ENCODE peak calls at places on chromosome 20, in four cellular contexts. K is tibial nerve, M is K562, G is esophagus muscularis mucosa. Z is an unnamed sample.
A peak's percentile ranks its signal among the peaks of the same experiment; 100 is the strongest.

GRCh38 chr20:60630609-60631008 is 621.5 kb upstream of the CDH4 start:
- DNase-seq in K (no peak), M (no peak), G (no peak), Z (no peak)

GRCh38 chr20:25319241-25320034 is 71.2 kb downstream of the ABHD12 start:
- DNase-seq in K (no peak), M (no peak), G (no peak), Z (no peak)

GRCh38 chr20:22653641-22654040 is 69.3 kb upstream of the FOXA2 start:
- DNase-seq in K (no peak), M (no peak), G (no peak), Z (no peak)

GRCh38 chr20:25058797-25059486 is 1.0 kb upstream of the ACSS1 start:
- DNase-seq in K (no peak), M (no peak), G (no peak), Z (peak; percentile 39)

GRCh38 chr20:61297981-61298380 is 45.9 kb downstream of the CDH4 start:
- DNase-seq in K (no peak), M (no peak), G (no peak), Z (no peak)

GRCh38 chr20:38973546-38974120 is 11.5 kb downstream of the DHX35 start:
- DNase-seq in K (no peak), M (no peak), G (no peak), Z (no peak)

GRCh38 chr20:46357030-46357514 is 48.8 kb upstream of the CDH22 start:
- DNase-seq in K (no peak), M (no peak), G (no peak), Z (no peak)

GRCh38 chr20:11231742-11232141 is 557.9 kb upstream of the JAG1 start:
- DNase-seq in K (no peak), M (no peak), G (no peak), Z (no peak)

GRCh38 chr20:42978184-42978974 is 211.3 kb downstream of the PTPRT start:
- DNase-seq in K (no peak), M (no peak), G (peak; percentile 47), Z (no peak)

GRCh38 chr20:36792422-36792821 is 18.9 kb upstream of the DSN1 start:
- DNase-seq in K (no peak), M (no peak), G (no peak), Z (no peak)

GRCh38 chr20:5393218-5393870 is 76.6 kb upstream of the PROKR2 start:
- DNase-seq in K (no peak), M (no peak), G (no peak), Z (no peak)

GRCh38 chr20:54645445-54646155 is 170.2 kb downstream of the DOK5 start:
- DNase-seq in K (no peak), M (no peak), G (no peak), Z (no peak)

GRCh38 chr20:6863355-6863754 is 95.9 kb downstream of the BMP2 start:
- DNase-seq in K (no peak), M (no peak), G (no peak), Z (no peak)

GRCh38 chr20:49187330-49188100 is 619 bp downstream of the STAU1 start:
- DNase-seq in K (peak; percentile 6), M (no peak), G (no peak), Z (peak; percentile 23)

GRCh38 chr20:45545754-45546453 is 1.3 kb downstream of the EPPIN start:
- DNase-seq in K (no peak), M (peak; percentile 28), G (peak; percentile 55), Z (no peak)

GRCh38 chr20:38581013-38581412 is at the start of gene ADIG:
- DNase-seq in K (no peak), M (no peak), G (no peak), Z (no peak)

GRCh38 chr20:60882776-60883303 is 369.2 kb upstream of the CDH4 start:
- DNase-seq in K (no peak), M (no peak), G (no peak), Z (no peak)

GRCh38 chr20:59064214-59064722 is 21.7 kb upstream of the PRELID3B start:
- DNase-seq in K (no peak), M (no peak), G (no peak), Z (no peak)

GRCh38 chr20:57528148-57528547 is 3.2 kb upstream of the CTCFL start:
- DNase-seq in K (no peak), M (no peak), G (no peak), Z (no peak)

GRCh38 chr20:47205577-47206123 is 150.8 kb downstream of the ZMYND8 start:
- DNase-seq in K (peak; percentile 39), M (peak; percentile 66), G (no peak), Z (peak; percentile 38)

GRCh38 chr20:46344488-46345162 is 36.3 kb upstream of the CDH22 start:
- DNase-seq in K (no peak), M (no peak), G (no peak), Z (no peak)

GRCh38 chr20:4925842-4926530 is 75.3 kb downstream of the SLC23A2 start:
- DNase-seq in K (peak; percentile 51), M (no peak), G (no peak), Z (peak; percentile 56)

GRCh38 chr20:38842017-38842416 is 36.5 kb downstream of the PPP1R16B start:
- DNase-seq in K (no peak), M (no peak), G (no peak), Z (no peak)

GRCh38 chr20:46487628-46488027 is 25.7 kb downstream of the ZNF334 start:
- DNase-seq in K (no peak), M (no peak), G (no peak), Z (no peak)

GRCh38 chr20:48986899-48987298 is 59.2 kb upstream of the CSE1L start:
- DNase-seq in K (no peak), M (no peak), G (no peak), Z (no peak)

GRCh38 chr20:4951299-4951698 is 50.0 kb downstream of the SLC23A2 start:
- DNase-seq in K (peak; percentile 24), M (no peak), G (no peak), Z (no peak)

GRCh38 chr20:57106030-57106682 is 160.3 kb downstream of the BMP7 start:
- DNase-seq in K (no peak), M (peak; percentile 85), G (no peak), Z (no peak)

GRCh38 chr20:38198238-38198861 is 33.3 kb upstream of the TGM2 start:
- DNase-seq in K (no peak), M (peak; percentile 31), G (no peak), Z (no peak)

GRCh38 chr20:3380228-3381070 is 27.0 kb downstream of the DNAAF9 start:
- DNase-seq in K (no peak), M (no peak), G (no peak), Z (no peak)

GRCh38 chr20:64212750-64213149 is 42.8 kb upstream of the PCMTD2 start:
- DNase-seq in K (peak; percentile 47), M (no peak), G (peak; percentile 93), Z (no peak)

GRCh38 chr20:63946986-63947637 is 9.1 kb downstream of the UCKL1 start:
- DNase-seq in K (no peak), M (no peak), G (no peak), Z (no peak)

GRCh38 chr20:6045566-6045965 is 8.3 kb downstream of the LRRN4 start:
- DNase-seq in K (no peak), M (no peak), G (no peak), Z (no peak)

GRCh38 chr20:44050925-44051660 is 135.9 kb downstream of the JPH2 start:
- DNase-seq in K (no peak), M (no peak), G (peak; percentile 77), Z (no peak)

GRCh38 chr20:14116037-14116436 is 120.7 kb downstream of the MACROD2 start:
- DNase-seq in K (no peak), M (no peak), G (no peak), Z (no peak)
- TF ChIP-seq EP300 in K (no peak), M (no peak), G (no peak), Z (no peak)

GRCh38 chr20:62585571-62585970 is 56.7 kb upstream of the SLCO4A1 start:
- DNase-seq in K (no peak), M (no peak), G (no peak), Z (no peak)

GRCh38 chr20:62583424-62583920 is 58.8 kb upstream of the SLCO4A1 start:
- DNase-seq in K (no peak), M (no peak), G (no peak), Z (no peak)

GRCh38 chr20:62587757-62588402 is 54.4 kb upstream of the SLCO4A1 start:
- DNase-seq in K (no peak), M (peak; percentile 70), G (no peak), Z (no peak)

GRCh38 chr20:62586799-62587198 is 55.5 kb upstream of the SLCO4A1 start:
- DNase-seq in K (no peak), M (no peak), G (no peak), Z (no peak)

DNA sequence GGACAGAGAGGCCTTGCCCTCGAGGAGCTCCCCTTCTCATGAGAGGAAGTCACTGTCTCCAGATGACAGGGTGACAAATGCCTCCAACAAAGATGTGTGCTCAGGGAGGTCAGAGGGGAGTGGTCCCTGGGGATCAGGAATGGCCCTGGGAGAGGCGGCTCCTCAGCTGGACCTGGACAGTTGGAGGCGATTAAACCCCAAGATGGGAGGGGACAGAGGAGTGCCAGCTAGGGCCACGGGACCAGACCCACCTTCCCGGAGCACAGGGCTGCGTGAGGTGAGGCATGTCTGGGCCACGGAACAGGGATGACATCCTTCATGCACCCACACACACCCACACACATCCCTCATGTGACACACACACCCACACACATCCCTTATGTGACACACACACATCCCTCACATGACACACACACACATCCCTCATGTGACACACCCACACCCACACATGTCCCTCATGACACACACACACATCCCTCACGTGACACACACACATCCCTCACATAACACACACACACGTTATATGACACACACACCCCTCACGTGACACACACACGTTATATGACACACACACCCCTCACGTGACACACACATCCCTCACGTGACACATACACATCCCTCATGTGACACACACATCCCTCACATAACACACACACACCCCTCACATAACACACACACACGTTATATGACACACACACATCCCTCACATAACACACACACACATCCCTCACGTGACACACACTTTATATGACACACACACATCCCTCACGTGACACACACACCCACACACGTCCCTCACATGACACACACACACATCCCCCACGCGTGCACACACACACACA is 57.4 kb upstream of the SLCO4A1 start:
- DNase-seq in K (no peak), M (no peak), G (no peak), Z (no peak)
- H3K27me3 ChIP-seq in K (no peaks in the 10 kb centered on the region), M (peaks cover 87% of the 10 kb centered on the region), G (peaks cover 40% of the 10 kb centered on the region), Z (peaks cover 82% of the 10 kb centered on the region)

GRCh38 chr20:31705598-31706597 is 16.8 kb downstream of the BCL2L1 start:
- DNase-seq in K (no peak), M (no peak), G (no peak), Z (peak; percentile 54)

GRCh38 chr20:31705191-31705590 is 17.5 kb downstream of the BCL2L1 start:
- DNase-seq in K (no peak), M (no peak), G (no peak), Z (no peak)

GRCh38 chr20:31707258-31707615 is 15.4 kb downstream of the BCL2L1 start:
- DNase-seq in K (no peak), M (no peak), G (no peak), Z (no peak)

GRCh38 chr20:31706607-31707257 is 15.9 kb downstream of the BCL2L1 start:
- DNase-seq in K (no peak), M (peak; percentile 83), G (no peak), Z (no peak)

GRCh38 chr20:31704225-31705119 is 18.2 kb downstream of the BCL2L1 start:
- DNase-seq in K (no peak), M (no peak), G (no peak), Z (peak; percentile 87)
- TF ChIP-seq EP300 in K (peak; percentile 32), M (no peak), G (no peak), Z (peak; percentile 24)

DNA sequence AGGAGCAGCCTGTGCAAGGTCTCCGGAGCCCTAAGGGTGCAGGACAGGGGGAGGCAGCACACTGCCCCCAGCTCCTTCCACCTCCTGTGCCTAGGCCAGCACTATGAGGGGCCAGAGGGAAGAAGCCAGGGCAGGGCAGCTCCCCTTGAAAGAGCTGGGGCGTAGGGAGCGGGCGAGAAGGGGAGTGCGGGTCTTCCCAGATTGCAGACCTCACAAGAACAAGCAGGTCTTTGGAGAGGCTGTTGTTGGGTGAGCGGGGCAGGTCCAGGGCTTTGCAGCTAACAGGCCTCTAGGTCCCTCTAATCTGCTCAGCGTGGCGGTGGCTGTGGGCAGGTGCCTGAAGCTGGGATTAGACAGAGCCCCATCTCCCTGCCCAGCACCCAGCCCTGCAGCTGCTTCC is 22.4 kb upstream of the CST1 start:
- DNase-seq in K (no peak), M (no peak), G (peak; percentile 45), Z (no peak)
- H3K27me3 ChIP-seq in K (no peaks in the 10 kb centered on the region), M (no peaks in the 10 kb centered on the region), G (no peaks in the 10 kb centered on the region), Z (no peaks in the 10 kb centered on the region)